ENCODE peak calls at places on chromosomes 4 and X, in nine cellular contexts. N is cardiac muscle cell, Q is colonic mucosa, V is heart right ventricle, X is uterus, T is upper lobe of right lung, W is lower lobe of right lung, G is psoas muscle, I is tibial nerve. A is an unnamed sample. For H3K4me1, the result is how much of the 10 kb centered on the place peaks cover.

GRCh38 chr4:97582890-97583289 is 560.4 kb downstream of the STPG2 start:
- DNase-seq in N (peak), Q (no peak), V (no peak), X (no peak), T (no peak), W (no peak), G (no peak), I (no peak), A (no peak)

GRCh38 chr4:131499139-131499873 is 1649.8 kb upstream of the PCDH10 start:
- DNase-seq in N (peak), Q (no peak), V (no peak), X (no peak), T (no peak), W (no peak), G (no peak), I (no peak), A (no peak)

GRCh38 chrX:29687687-29688086 is 527.7 kb upstream of the MAGEB2 start:
- DNase-seq in N (peak), Q (no peak), V (no peak), X (no peak), T (no peak), W (no peak), G (no peak), I (no peak), A (no peak)

GRCh38 chrX:132508834-132509233 is 20.0 kb upstream of the MBNL3 start:
- DNase-seq in N (no peak), Q (no peak), V (no peak), X (no peak), T (no peak), W (no peak), G (no peak), I (no peak), A (no peak)

GRCh38 chr4:165967486-165967885 is 94.4 kb downstream of the TLL1 start:
- DNase-seq in N (no peak), Q (no peak), V (no peak), X (no peak), T (no peak), W (no peak), G (no peak), I (no peak), A (no peak)

GRCh38 chrX:20913760-20914159 is 460.5 kb upstream of the CNKSR2 start:
- DNase-seq in N (no peak), Q (no peak), V (no peak), X (no peak), T (no peak), W (no peak), G (no peak), I (no peak), A (no peak)

GRCh38 chr4:146916479-146917076 is 29.1 kb downstream of the TTC29 start:
- DNase-seq in N (peak), Q (no peak), V (no peak), X (no peak), T (no peak), W (no peak), G (no peak), I (no peak), A (no peak)

GRCh38 chrX:31320740-31321139 is 248.9 kb upstream of the FTHL17 start:
- DNase-seq in N (no peak), Q (no peak), V (no peak), X (no peak), T (no peak), W (no peak), G (no peak), I (no peak), A (no peak)

GRCh38 chr4:165393704-165394103 is 14.9 kb downstream of the CPE start:
- DNase-seq in N (no peak), Q (no peak), V (no peak), X (no peak), T (no peak), W (no peak), G (no peak), I (no peak), A (no peak)

GRCh38 chrX:44874481-44875184 is 1.6 kb downstream of the KDM6A start:
- DNase-seq in N (peak), Q (peak), V (no peak), X (no peak), T (no peak), W (no peak), G (no peak), I (no peak), A (no peak)

GRCh38 chrX:1440506-1440905 is 12.2 kb downstream of the ASMTL start:
- DNase-seq in N (no peak), Q (no peak), V (no peak), X (no peak), T (peak), W (peak), G (no peak), I (no peak), A (no peak)

GRCh38 chr4:145132521-145133098 is 34.5 kb downstream of the ABCE1 start:
- DNase-seq in N (peak), Q (no peak), V (no peak), X (no peak), T (no peak), W (no peak), G (no peak), I (no peak), A (no peak)

GRCh38 chr4:40418430-40419230 is 83.5 kb downstream of the CHRNA9 start:
- DNase-seq in N (no peak), Q (no peak), V (no peak), X (no peak), T (no peak), W (no peak), G (no peak), I (no peak), A (no peak)
- H3K27ac ChIP-seq in N (no peak), Q (peak), V (no peak), X (no peak), T (no peak), W (no peak), G (no peak), I (no peak), A (no peak)

DNA sequence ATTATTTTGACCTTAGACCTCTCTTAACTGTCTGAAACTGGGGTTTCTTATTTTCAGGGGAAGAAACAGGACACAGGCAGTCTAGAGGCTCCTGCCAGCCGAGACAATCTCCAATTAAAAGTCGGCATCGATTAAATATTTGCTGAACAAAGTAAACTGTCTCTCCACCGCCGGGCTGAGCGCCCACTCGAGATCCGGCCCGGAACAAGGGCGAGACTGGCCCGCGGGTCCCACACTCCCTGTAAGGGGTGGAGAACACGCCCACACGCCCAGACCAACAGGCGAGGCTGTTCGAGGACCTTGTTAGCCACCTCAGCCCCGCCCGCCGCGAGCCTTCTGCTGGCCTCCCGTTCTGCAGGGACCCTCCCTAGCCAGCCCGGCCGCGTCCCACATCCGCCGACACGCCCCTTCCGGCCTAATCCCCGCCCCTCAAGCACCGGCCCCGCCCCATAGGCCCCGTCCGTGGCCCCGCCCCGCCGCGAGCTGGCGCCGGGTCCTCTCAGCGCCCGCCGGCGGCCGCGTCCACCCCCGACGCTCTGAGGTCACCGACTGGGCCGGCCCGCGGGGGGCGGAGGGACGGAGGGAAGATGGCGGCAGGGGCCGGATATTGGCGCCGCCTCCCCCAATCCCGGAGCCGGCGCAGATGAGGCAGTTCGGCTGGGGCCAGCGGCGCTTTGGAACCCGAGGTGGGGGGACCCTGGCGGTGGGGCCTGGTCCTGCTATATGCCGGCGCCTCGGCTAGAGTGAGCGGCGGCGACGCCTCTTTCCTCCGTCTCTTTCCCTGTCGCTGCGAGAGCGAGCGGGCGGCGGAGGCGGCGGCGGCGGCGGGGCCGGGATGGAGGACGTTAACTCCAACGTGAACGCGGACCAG is at the start of gene SLAIN2:
- DNase-seq in N (peak), Q (peak), V (peak), X (peak), T (peak), W (peak), G (peak), I (peak), A (peak)
- TF ChIP-seq CTCF in N (peak), Q (peak), V (peak), X (peak), T (peak), W (peak), G (peak), I (peak), A (peak)

GRCh38 chr4:123416462-123416861 is 19.9 kb downstream of the SPRY1 start:
- DNase-seq in N (no peak), Q (no peak), V (no peak), X (no peak), T (no peak), W (no peak), G (no peak), I (no peak), A (no peak)
- H3K4me1 ChIP-seq in N (under half), Q (under half), V (under half), X (under half), T (under half), W (under half), G (under half), I (under half), A (half or more)

GRCh38 chr4:74499986-74500781 is 55.2 kb downstream of the AREG start:
- DNase-seq in N (peak), Q (no peak), V (no peak), X (no peak), T (no peak), W (no peak), G (no peak), I (no peak), A (no peak)
- H3K27ac ChIP-seq in N (no peak), Q (no peak), V (no peak), X (no peak), T (no peak), W (no peak), G (no peak), I (no peak), A (peak)

DNA sequence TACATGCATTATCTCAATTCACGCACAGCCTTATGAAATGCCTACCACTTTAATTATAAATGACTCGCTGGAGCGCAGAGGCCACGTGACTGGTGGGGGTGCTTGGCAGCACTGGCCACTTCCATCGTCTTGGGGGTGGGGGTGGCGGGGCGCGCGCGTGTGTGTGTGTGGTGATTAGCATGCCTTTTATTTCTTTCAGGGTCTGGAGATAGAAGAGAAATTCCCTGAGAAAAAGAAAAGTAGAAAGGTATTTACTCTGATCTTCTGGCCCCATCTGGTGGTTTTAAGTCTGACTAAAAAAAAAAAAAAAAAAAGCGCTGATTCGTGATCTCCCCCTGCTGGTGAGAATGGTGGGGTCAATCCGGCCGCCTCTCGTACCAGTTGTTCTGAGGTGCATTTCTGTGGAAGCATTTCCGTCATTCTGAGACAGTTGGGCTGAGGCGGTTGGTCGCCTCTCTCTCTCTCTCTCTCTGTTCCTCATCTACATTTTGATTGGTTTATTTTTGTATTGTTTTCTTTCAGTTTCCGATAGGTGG is at the start of gene CCNB3:
- DNase-seq in N (peak), Q (peak), V (peak), X (peak), T (peak), W (peak), G (peak), I (peak), A (peak)
- TF ChIP-seq CTCF in N (peak), Q (peak), V (peak), X (peak), T (peak), W (peak), G (peak), I (peak), A (peak)

GRCh38 chr4:37998225-37998624 is 38.0 kb downstream of the PTTG2 start:
- DNase-seq in N (no peak), Q (no peak), V (no peak), X (no peak), T (no peak), W (no peak), G (no peak), I (no peak), A (no peak)
- H3K4me1 ChIP-seq in N (under half), Q (under half), V (under half), X (under half), T (under half), W (under half), G (under half), I (under half), A (under half)

GRCh38 chr4:40202474-40202873 is 5.6 kb downstream of the RHOH start:
- DNase-seq in N (no peak), Q (no peak), V (no peak), X (no peak), T (no peak), W (no peak), G (no peak), I (no peak), A (no peak)

GRCh38 chr4:40199179-40199670 is 2.4 kb downstream of the RHOH start:
- DNase-seq in N (no peak), Q (no peak), V (no peak), X (no peak), T (no peak), W (no peak), G (no peak), I (no peak), A (no peak)

GRCh38 chr4:40199999-40200880 is 3.4 kb downstream of the RHOH start:
- DNase-seq in N (no peak), Q (no peak), V (no peak), X (no peak), T (no peak), W (no peak), G (no peak), I (no peak), A (no peak)

GRCh38 chr4:40200881-40201797 is 4.3 kb downstream of the RHOH start:
- DNase-seq in N (no peak), Q (no peak), V (no peak), X (no peak), T (no peak), W (no peak), G (no peak), I (no peak), A (no peak)

GRCh38 chr4:40201898-40202297 is 5.1 kb downstream of the RHOH start:
- DNase-seq in N (no peak), Q (no peak), V (no peak), X (no peak), T (no peak), W (no peak), G (no peak), I (no peak), A (no peak)
- H3K27ac ChIP-seq in N (no peak), Q (no peak), V (no peak), X (peak), T (peak), W (peak), G (no peak), I (peak), A (no peak)

GRCh38 chrX:41275661-41276609 is 58.0 kb upstream of the DDX3X start:
- DNase-seq in N (peak), Q (peak), V (peak), X (peak), T (peak), W (peak), G (peak), I (peak), A (peak)
- TF ChIP-seq CTCF in N (peak), Q (no peak), V (peak), X (peak), T (peak), W (peak), G (peak), I (peak), A (peak)

DNA sequence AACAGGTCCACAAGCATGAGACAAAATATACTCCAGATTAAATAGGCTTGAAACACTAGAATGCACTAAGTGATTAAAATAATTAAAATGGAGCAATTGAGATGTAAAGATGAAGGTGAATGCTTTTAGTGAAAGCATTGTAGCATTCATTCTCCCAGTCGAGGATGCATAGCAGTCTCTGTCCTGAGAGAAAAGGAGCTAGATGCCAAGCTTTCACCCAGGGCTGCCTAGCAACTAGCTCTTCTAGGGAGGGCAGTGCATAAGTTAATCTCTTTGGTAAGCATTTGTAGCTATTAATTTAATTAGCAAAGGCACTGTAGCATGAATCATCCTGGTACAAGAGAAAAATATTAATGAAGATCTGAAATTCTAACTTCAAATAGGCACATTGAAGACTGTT is 1014.8 kb downstream of the C4orf33 start:
- DNase-seq in N (no peak), Q (no peak), V (no peak), X (no peak), T (no peak), W (no peak), G (no peak), I (no peak), A (no peak)
- H3K4me1 ChIP-seq in N (under half), Q (under half), V (under half), X (under half), T (under half), W (under half), G (under half), I (under half), A (under half)